ENCODE peak calls at places on chromosomes 4 and X, in eight cellular contexts. V is heart right ventricle, P is Caki2, Q is neural crest cell, L is hepatic stellate cell, S is EL, Z is mucosa of gallbladder, D is astrocyte of the spinal cord. R is an unnamed sample.

GRCh38 chrX:34365482-34365881 is 233.4 kb upstream of the FAM47A start:
- DNase-seq in S (peak; percentile 11), V (no peak), P (no peak), D (peak; percentile 37), L (no peak), Q (peak; percentile 1), Z (peak; percentile 20), R (no peak)

GRCh38 chr4:185602397-185602796 is 67.1 kb upstream of the PDLIM3 start:
- DNase-seq in V (no peak), S (no peak), Q (no peak), P (no peak), D (no peak), Z (no peak), L (no peak), R (no peak)

GRCh38 chr4:155305619-155306018 is 71.1 kb downstream of the MAP9 start:
- DNase-seq in P (no peak), L (no peak), D (no peak), Z (no peak), S (no peak), V (no peak), Q (no peak), R (no peak)

GRCh38 chr4:179624768-179625181 is 2182.5 kb upstream of the AGA start:
- DNase-seq in Z (no peak), S (peak; percentile 26), Q (no peak), P (peak; percentile 6), V (no peak), D (peak; percentile 80), L (peak; percentile 50), R (no peak)

GRCh38 chr4:11904117-11904535 is 475.4 kb upstream of the HS3ST1 start:
- DNase-seq in Z (peak; percentile 57), Q (no peak), L (no peak), D (no peak), S (no peak), V (peak; percentile 72), P (no peak), R (no peak)

GRCh38 chr4:169079942-169080827 is 70.1 kb upstream of the CBR4 start:
- DNase-seq in D (peak; percentile 89), P (peak; percentile 29), V (peak; percentile 31), L (no peak), Z (peak; percentile 41), Q (no peak), S (no peak), R (peak; percentile 38)

GRCh38 chr4:70559216-70559830 is 32.7 kb upstream of the AMBN start:
- DNase-seq in D (peak; percentile 48), Q (peak; percentile 60), V (peak; percentile 33), S (peak; percentile 52), P (peak; percentile 37), Z (peak; percentile 52), L (peak; percentile 46), R (peak; percentile 16)

GRCh38 chrX:40908026-40908425 is 172.7 kb upstream of the MED14 start:
- DNase-seq in L (no peak), V (no peak), D (peak; percentile 32), P (no peak), S (peak; percentile 49), Z (no peak), Q (no peak), R (no peak)

GRCh38 chrX:15672886-15673285 is 8.3 kb upstream of the CLTRN start:
- DNase-seq in Z (no peak), Q (no peak), L (no peak), D (no peak), S (no peak), P (no peak), V (no peak), R (no peak)

GRCh38 chr4:100312615-100313355 is 122.5 kb upstream of the DDIT4L start:
- DNase-seq in S (no peak), Q (no peak), V (no peak), Z (no peak), D (no peak), P (no peak), L (no peak), R (peak; percentile 44)

GRCh38 chr4:66814277-66814676 is 731.0 kb downstream of the CENPC start:
- DNase-seq in S (no peak), L (no peak), Q (no peak), V (no peak), Z (no peak), D (no peak), P (no peak), R (no peak)

GRCh38 chr4:93243262-93243661 is 585.3 kb upstream of the ATOH1 start:
- DNase-seq in S (no peak), P (no peak), V (no peak), D (no peak), Z (no peak), Q (no peak), L (no peak), R (no peak)

GRCh38 chr4:73437558-73437956 is 1.5 kb downstream of the AFP start:
- DNase-seq in V (no peak), D (no peak), P (no peak), S (no peak), L (no peak), Z (no peak), Q (no peak), R (no peak)

GRCh38 chr4:164888096-164888495 is 11.1 kb downstream of the APELA start:
- DNase-seq in V (no peak), L (no peak), S (no peak), P (no peak), D (no peak), Q (no peak), Z (no peak), R (no peak)

GRCh38 chr4:169114341-169114974 is 104.4 kb upstream of the CBR4 start:
- DNase-seq in Z (no peak), L (no peak), Q (no peak), D (no peak), V (no peak), P (peak; percentile 21), S (no peak), R (no peak)

GRCh38 chrX:119468186-119468929 is at the start of gene SLC25A5:
- DNase-seq in S (peak; percentile 85), V (peak; percentile 75), D (peak; percentile 85), Q (peak; percentile 63), Z (peak; percentile 80), P (peak; percentile 86), L (peak; percentile 70), R (peak; percentile 82)

GRCh38 chr4:108303488-108304177 is 134.9 kb upstream of the LEF1 start:
- DNase-seq in S (peak; percentile 21), V (no peak), Q (no peak), Z (no peak), P (no peak), D (peak; percentile 49), L (no peak), R (no peak)

GRCh38 chr4:123340381-123340701 is 56.3 kb upstream of the SPRY1 start:
- DNase-seq in V (no peak), D (peak; percentile 91), L (peak; percentile 58), Z (no peak), P (peak; percentile 20), Q (no peak), S (peak; percentile 73), R (no peak)

GRCh38 chr4:82890913-82891727 is at the start of gene SEC31A:
- DNase-seq in D (peak; percentile 97), S (peak; percentile 95), L (peak; percentile 88), Q (peak; percentile 87), P (peak; percentile 95), Z (peak; percentile 97), V (peak; percentile 96), R (peak; percentile 92)

GRCh38 chrX:140492360-140492994 is 12.4 kb downstream of the SOX3 start:
- DNase-seq in S (no peak), V (no peak), L (no peak), Z (no peak), Q (no peak), P (no peak), D (no peak), R (no peak)

GRCh38 chrX:155956649-155957048 is 40.8 kb upstream of the IL9R start:
- DNase-seq in Z (no peak), Q (no peak), P (no peak), V (no peak), S (no peak), L (no peak), D (no peak), R (no peak)

GRCh38 chr4:138639018-138639876 is 376.3 kb upstream of the NOCT start:
- DNase-seq in S (peak; percentile 50), D (peak; percentile 46), P (peak; percentile 38), Z (no peak), L (no peak), Q (no peak), V (no peak), R (no peak)

GRCh38 chrX:39613997-39614679 is 483.6 kb downstream of the BCOR start:
- DNase-seq in L (no peak), Z (no peak), D (no peak), P (peak; percentile 5), V (no peak), Q (no peak), S (no peak), R (no peak)

GRCh38 chr4:159268607-159269006 is 165.7 kb downstream of the RAPGEF2 start:
- DNase-seq in S (no peak), L (no peak), P (no peak), Q (no peak), Z (no peak), V (no peak), D (no peak), R (no peak)

GRCh38 chr4:6472387-6473263 is at the start of gene PPP2R2C:
- DNase-seq in D (no peak), Q (no peak), Z (no peak), L (no peak), P (peak; percentile 28), S (no peak), V (no peak), R (no peak)

GRCh38 chrX:155662297-155662696 is 49.5 kb upstream of the TMLHE start:
- DNase-seq in D (no peak), Q (no peak), S (no peak), Z (no peak), P (no peak), V (no peak), L (peak; percentile 1), R (no peak)

GRCh38 chr4:3391422-3391821 is 50.3 kb upstream of the HGFAC start:
- DNase-seq in L (no peak), Z (no peak), S (no peak), V (no peak), P (no peak), Q (no peak), D (no peak), R (no peak)

GRCh38 chrX:63664083-63664482 is 120.9 kb downstream of the ARHGEF9 start:
- DNase-seq in L (no peak), S (no peak), Q (no peak), P (no peak), V (no peak), D (no peak), Z (no peak), R (no peak)

GRCh38 chr4:7941111-7942018 is 1.7 kb upstream of the AFAP1 start:
- DNase-seq in V (no peak), Q (no peak), Z (no peak), S (peak; percentile 53), D (no peak), L (no peak), P (peak; percentile 68), R (peak; percentile 9)

GRCh38 chrX:131626681-131627296 is 82.9 kb downstream of the OR13H1 start:
- DNase-seq in P (no peak), D (peak; percentile 27), S (no peak), L (no peak), Z (no peak), Q (no peak), V (no peak), R (no peak)

GRCh38 chrX:20517565-20517964 is 250.9 kb upstream of the RPS6KA3 start:
- DNase-seq in L (no peak), S (no peak), V (no peak), Z (no peak), P (no peak), D (no peak), Q (no peak), R (no peak)

GRCh38 chr4:115720611-115721010 is 607.2 kb upstream of the NDST4 start:
- DNase-seq in S (no peak), V (no peak), Q (no peak), L (no peak), D (peak; percentile 2), Z (no peak), P (no peak), R (no peak)

GRCh38 chrX:153357877-153358276 is 23.9 kb downstream of the ZNF275 start:
- DNase-seq in P (no peak), D (no peak), V (no peak), L (no peak), Q (no peak), S (no peak), Z (no peak), R (no peak)

GRCh38 chrX:17590892-17591740 is 146.2 kb upstream of the SCML1 start:
- DNase-seq in Q (peak; percentile 61), D (peak; percentile 80), P (peak; percentile 71), S (peak; percentile 70), Z (peak; percentile 49), V (peak; percentile 51), L (no peak), R (peak; percentile 41)

R was measured in gastrocnemius medialis.